ENCODE peak calls at places on chromosomes 13 and 19, in ten cellular contexts. One of them, this sample, is unnamed.

GRCh38 chr19:590396-590745 is 690 bp downstream of the HCN2 start:
- DNase-seq in lung microvascular endothelial cell: peak; percentile 36
- DNase-seq in effector memory CD4-positive, alpha-beta T cell: peak; percentile 13
- DNase-seq in CD8-positive, alpha-beta T cell: peak; percentile 38
- DNase-seq in NCI-H510A treated with DMSO at 0.1 percent for 48 hours: peak; percentile 16
- DNase-seq in fibroblast of the aortic adventitia: peak; percentile 12
- DNase-seq in T-helper 1 cell: no peak
- DNase-seq in cardiac muscle cell: peak; percentile 57
- DNase-seq in fibroblast of the conjunctiva: no peak
- DNase-seq in posterior cingulate gyrus: no peak
- DNase-seq in this sample: no peak

GRCh38 chr19:42268704-42269517 is at the start of gene CIC:
- DNase-seq in lung microvascular endothelial cell: peak; percentile 100
- DNase-seq in effector memory CD4-positive, alpha-beta T cell: peak; percentile 99
- DNase-seq in CD8-positive, alpha-beta T cell: peak; percentile 99
- DNase-seq in NCI-H510A treated with DMSO at 0.1 percent for 48 hours: peak; percentile 99
- DNase-seq in fibroblast of the aortic adventitia: peak; percentile 100
- DNase-seq in T-helper 1 cell: peak; percentile 100
- DNase-seq in cardiac muscle cell: peak; percentile 100
- DNase-seq in fibroblast of the conjunctiva: peak; percentile 100
- DNase-seq in posterior cingulate gyrus: peak; percentile 99
- DNase-seq in this sample: peak; percentile 100

GRCh38 chr13:21676611-21677021 is 5.7 kb downstream of the FGF9 start:
- DNase-seq in lung microvascular endothelial cell: no peak
- DNase-seq in effector memory CD4-positive, alpha-beta T cell: no peak
- DNase-seq in CD8-positive, alpha-beta T cell: peak; percentile 22
- DNase-seq in NCI-H510A treated with DMSO at 0.1 percent for 48 hours: peak; percentile 44
- DNase-seq in fibroblast of the aortic adventitia: no peak
- DNase-seq in T-helper 1 cell: no peak
- DNase-seq in cardiac muscle cell: peak; percentile 62
- DNase-seq in fibroblast of the conjunctiva: no peak
- DNase-seq in posterior cingulate gyrus: no peak
- DNase-seq in this sample: no peak

GRCh38 chr13:99278843-99279242 is 20.7 kb upstream of the GPR18 start:
- DNase-seq in lung microvascular endothelial cell: no peak
- DNase-seq in effector memory CD4-positive, alpha-beta T cell: no peak
- DNase-seq in CD8-positive, alpha-beta T cell: no peak
- DNase-seq in NCI-H510A treated with DMSO at 0.1 percent for 48 hours: no peak
- DNase-seq in fibroblast of the aortic adventitia: no peak
- DNase-seq in T-helper 1 cell: no peak
- DNase-seq in cardiac muscle cell: no peak
- DNase-seq in fibroblast of the conjunctiva: no peak
- DNase-seq in posterior cingulate gyrus: no peak
- DNase-seq in this sample: no peak

GRCh38 chr13:23701646-23702045 is 131.4 kb downstream of the TNFRSF19 start:
- DNase-seq in lung microvascular endothelial cell: no peak
- DNase-seq in effector memory CD4-positive, alpha-beta T cell: no peak
- DNase-seq in CD8-positive, alpha-beta T cell: no peak
- DNase-seq in NCI-H510A treated with DMSO at 0.1 percent for 48 hours: no peak
- DNase-seq in fibroblast of the aortic adventitia: peak; percentile 99
- DNase-seq in T-helper 1 cell: no peak
- DNase-seq in cardiac muscle cell: no peak
- DNase-seq in fibroblast of the conjunctiva: peak; percentile 99
- DNase-seq in posterior cingulate gyrus: no peak
- DNase-seq in this sample: no peak

GRCh38 chr19:2547033-2547680 is 71.2 kb downstream of the GADD45B start:
- DNase-seq in lung microvascular endothelial cell: no peak
- DNase-seq in effector memory CD4-positive, alpha-beta T cell: no peak
- DNase-seq in CD8-positive, alpha-beta T cell: no peak
- DNase-seq in NCI-H510A treated with DMSO at 0.1 percent for 48 hours: no peak
- DNase-seq in fibroblast of the aortic adventitia: no peak
- DNase-seq in T-helper 1 cell: no peak
- DNase-seq in cardiac muscle cell: no peak
- DNase-seq in fibroblast of the conjunctiva: no peak
- DNase-seq in posterior cingulate gyrus: no peak
- DNase-seq in this sample: no peak

GRCh38 chr19:18832331-18833140 is 777 bp downstream of the UPF1 start:
- DNase-seq in lung microvascular endothelial cell: peak; percentile 39
- DNase-seq in effector memory CD4-positive, alpha-beta T cell: no peak
- DNase-seq in CD8-positive, alpha-beta T cell: peak; percentile 27
- DNase-seq in NCI-H510A treated with DMSO at 0.1 percent for 48 hours: no peak
- DNase-seq in fibroblast of the aortic adventitia: no peak
- DNase-seq in T-helper 1 cell: peak; percentile 21
- DNase-seq in cardiac muscle cell: peak; percentile 45
- DNase-seq in fibroblast of the conjunctiva: no peak
- DNase-seq in posterior cingulate gyrus: no peak
- DNase-seq in this sample: no peak

GRCh38 chr13:71368301-71368700 is 498.7 kb downstream of the DACH1 start:
- DNase-seq in lung microvascular endothelial cell: no peak
- DNase-seq in effector memory CD4-positive, alpha-beta T cell: no peak
- DNase-seq in CD8-positive, alpha-beta T cell: no peak
- DNase-seq in NCI-H510A treated with DMSO at 0.1 percent for 48 hours: no peak
- DNase-seq in fibroblast of the aortic adventitia: no peak
- DNase-seq in T-helper 1 cell: no peak
- DNase-seq in cardiac muscle cell: no peak
- DNase-seq in fibroblast of the conjunctiva: no peak
- DNase-seq in posterior cingulate gyrus: no peak
- DNase-seq in this sample: no peak

This sample was measured in osteocyte.